ENCODE peak calls at places on chromosome 12, in ten cellular contexts. R, L, Y, C, B, J, V, M, K and U are unnamed samples.

GRCh38 chr12:6606331-6607131 is 648 bp downstream of the CHD4 start:
- DNase-seq in M (peak), C (peak), R (peak), V (peak), Y (peak), K (peak), B (peak), L (peak), J (peak), U (peak)

GRCh38 chr12:124289634-124290600 is 5.0 kb upstream of the RFLNA start:
- DNase-seq in B (no peak), C (peak), K (no peak), V (no peak), J (no peak), R (no peak), M (no peak), Y (no peak), L (no peak), U (no peak)

GRCh38 chr12:106732890-106733289 is 41.6 kb upstream of the RIC8B start:
- DNase-seq in B (no peak), V (no peak), R (peak), J (no peak), L (no peak), Y (no peak), C (no peak), M (no peak), K (no peak), U (no peak)

GRCh38 chr12:108004368-108004767 is 124.7 kb upstream of the WSCD2 start:
- DNase-seq in R (no peak), V (no peak), C (no peak), B (no peak), L (no peak), K (no peak), J (peak), M (no peak), Y (no peak), U (peak)

GRCh38 chr12:30754750-30755394 is at the start of gene CAPRIN2:
- DNase-seq in V (peak), B (peak), K (peak), Y (peak), M (peak), J (peak), L (peak), R (peak), C (peak), U (peak)

GRCh38 chr12:69756088-69756731 is 17.6 kb downstream of the RAB3IP start:
- DNase-seq in M (no peak), V (no peak), K (no peak), C (no peak), Y (no peak), R (no peak), J (no peak), L (no peak), B (no peak), U (no peak)

GRCh38 chr12:115424003-115424402 is 740.0 kb upstream of the TBX3 start:
- DNase-seq in V (no peak), K (no peak), B (no peak), M (no peak), Y (no peak), C (no peak), L (no peak), J (no peak), R (no peak), U (no peak)

GRCh38 chr12:27505124-27505523 is 18.9 kb upstream of the PPFIBP1 start:
- DNase-seq in R (no peak), B (no peak), M (no peak), L (no peak), V (no peak), Y (no peak), J (no peak), C (peak), K (no peak), U (no peak)

GRCh38 chr12:3202734-3203446 is 125.7 kb downstream of the TSPAN9 start:
- DNase-seq in L (peak), Y (peak), C (peak), V (peak), M (peak), B (peak), K (no peak), J (peak), R (peak), U (peak)

GRCh38 chr12:27486986-27487385 is 37.0 kb upstream of the PPFIBP1 start:
- DNase-seq in K (no peak), C (peak), L (no peak), J (no peak), Y (no peak), B (no peak), R (no peak), V (no peak), M (no peak), U (no peak)

GRCh38 chr12:117134059-117134458 is 34.8 kb upstream of the TESC start:
- DNase-seq in J (no peak), V (no peak), Y (no peak), L (no peak), B (no peak), C (no peak), M (no peak), K (no peak), R (no peak), U (no peak)

GRCh38 chr12:98861232-98861631 is 216.1 kb downstream of the APAF1 start:
- DNase-seq in C (no peak), J (no peak), B (no peak), M (no peak), Y (no peak), V (no peak), L (no peak), R (no peak), K (no peak), U (no peak)

GRCh38 chr12:47302111-47302597 is 222.4 kb upstream of the AMIGO2 start:
- DNase-seq in Y (no peak), V (no peak), M (peak), B (no peak), R (no peak), L (no peak), C (no peak), J (peak), K (no peak), U (no peak)

DNA sequence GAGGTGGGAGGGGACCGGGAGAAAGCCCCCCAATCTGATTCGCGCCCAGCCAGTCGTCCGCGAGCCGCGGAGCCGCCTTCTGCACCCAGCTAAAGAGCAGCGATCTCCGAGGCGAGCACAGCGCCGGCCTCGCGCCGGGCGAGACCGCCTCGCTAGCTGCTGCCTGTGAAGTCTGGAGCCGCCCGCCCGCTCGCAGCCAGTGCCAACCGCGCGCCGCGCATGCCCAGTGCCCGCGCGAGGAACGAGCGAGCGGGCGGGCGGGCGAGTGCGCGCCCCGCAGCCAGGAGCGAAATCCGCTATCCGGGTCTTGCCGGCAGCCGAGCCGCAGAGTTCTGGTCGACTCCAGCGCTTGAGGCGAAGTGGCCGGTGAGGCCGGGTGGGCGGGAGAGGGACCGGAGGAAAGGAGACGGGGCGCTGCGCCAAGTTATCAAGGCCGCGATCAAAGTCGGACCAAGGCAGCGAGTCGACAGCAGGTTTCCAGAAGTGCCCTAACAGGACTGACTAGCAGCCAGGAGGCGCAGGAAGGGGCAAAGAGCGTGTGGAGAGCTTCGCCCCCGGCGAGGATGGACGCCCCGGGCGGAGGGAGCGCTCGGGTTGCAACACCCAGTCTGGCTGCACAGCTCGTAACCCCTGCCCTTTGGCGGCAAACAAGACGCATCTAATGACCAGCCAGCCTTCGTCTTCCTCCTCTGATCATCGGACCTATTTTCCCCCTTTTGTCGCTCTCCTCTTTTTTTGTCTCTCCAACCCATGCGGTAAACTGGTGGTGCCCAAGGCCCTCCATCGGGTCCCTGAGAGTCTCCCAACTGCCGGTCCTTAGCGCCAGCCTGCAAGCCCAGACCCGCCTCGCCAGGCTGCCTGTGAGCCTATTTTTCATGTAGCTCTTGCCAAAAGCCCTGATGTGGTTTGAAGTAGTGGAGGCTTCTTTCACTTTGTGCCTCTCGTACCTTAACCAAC is at the start of gene EPS8:
- DNase-seq in J (no peak), R (peak), B (peak), Y (peak), C (peak), V (peak), M (peak), K (peak), L (peak), U (peak)
- TF ChIP-seq POLR2A in J (no peak), R (no peak), B (peak), Y (peak), C (peak), V (peak), M (peak), K (peak), L (peak), U (peak)

GRCh38 chr12:66742508-66743367 is 63.9 kb upstream of the GRIP1 start:
- DNase-seq in C (no peak), J (no peak), R (no peak), M (no peak), L (no peak), Y (no peak), B (no peak), K (no peak), V (no peak), U (no peak)

GRCh38 chr12:66739266-66739665 is 60.4 kb upstream of the GRIP1 start:
- DNase-seq in C (no peak), J (no peak), V (no peak), B (no peak), Y (no peak), K (no peak), R (no peak), M (no peak), L (no peak), U (no peak)

GRCh38 chr12:66740257-66740656 is 61.4 kb upstream of the GRIP1 start:
- DNase-seq in R (no peak), V (no peak), Y (no peak), M (no peak), L (no peak), J (no peak), C (no peak), B (no peak), K (no peak), U (no peak)

GRCh38 chr12:66744956-66745383 is 66.1 kb upstream of the GRIP1 start:
- DNase-seq in Y (no peak), J (no peak), L (no peak), M (no peak), C (no peak), B (no peak), K (no peak), R (no peak), V (no peak), U (no peak)

GRCh38 chr12:66741919-66742318 is 63.0 kb upstream of the GRIP1 start:
- DNase-seq in J (no peak), K (no peak), L (no peak), V (no peak), B (no peak), Y (no peak), R (no peak), C (no peak), M (no peak), U (no peak)
- TF ChIP-seq POLR2A in J (no peak), K (no peak), L (no peak), V (no peak), B (no peak), Y (no peak), R (no peak), C (no peak), M (no peak), U (no peak)

GRCh38 chr12:66301944-66302826 is at the start of gene HELB:
- DNase-seq in V (peak), B (peak), R (peak), L (peak), K (peak), C (peak), Y (peak), J (peak), M (peak), U (peak)
- TF ChIP-seq POLR2A in V (peak), B (no peak), R (no peak), L (peak), K (no peak), C (no peak), Y (peak), J (peak), M (no peak), U (peak)

DNA sequence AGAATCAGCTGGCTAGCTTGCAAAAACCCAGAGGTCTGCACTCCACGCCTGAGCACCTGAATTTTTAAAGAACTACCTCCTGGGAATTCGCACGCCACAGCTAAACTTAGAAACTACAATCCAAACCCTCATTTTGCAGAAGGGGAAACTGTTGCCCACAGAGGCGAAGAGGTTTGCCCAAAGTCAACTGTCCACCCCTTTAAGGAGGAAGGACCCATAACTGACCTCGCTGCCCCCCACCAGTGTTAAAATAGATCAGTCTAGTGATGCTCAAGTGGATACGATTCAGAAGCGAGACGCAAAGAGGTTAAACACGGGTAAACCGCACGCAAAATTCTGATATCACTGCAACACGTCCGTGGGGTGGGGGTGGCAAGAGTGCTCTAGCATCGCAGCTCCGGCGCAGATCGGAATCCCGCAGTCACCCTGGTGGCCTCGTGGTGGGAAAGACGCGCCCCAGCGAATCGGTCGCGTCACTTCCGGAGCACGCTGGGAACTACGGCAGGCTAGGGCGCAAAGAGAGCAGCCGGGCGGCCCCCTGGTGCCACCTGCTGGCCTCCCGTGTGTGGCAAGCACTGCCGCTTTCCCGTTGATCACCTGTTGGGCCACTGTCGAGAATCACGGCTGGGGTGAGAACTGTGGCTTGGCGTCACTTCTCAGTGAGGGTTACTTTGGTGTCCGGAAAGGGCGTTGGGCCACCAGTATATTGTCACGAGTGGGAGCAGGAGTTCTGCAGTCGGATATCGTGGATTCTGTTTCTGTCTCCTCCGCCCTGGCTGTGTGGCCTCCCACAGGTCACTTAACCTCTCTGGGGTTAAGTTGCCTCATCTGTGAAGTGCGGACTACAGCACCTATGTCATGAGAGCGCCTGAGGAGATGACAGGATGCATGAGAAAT is at the start of gene ALKBH2:
- DNase-seq in M (peak), J (peak), V (peak), Y (peak), B (peak), K (peak), R (peak), L (peak), C (peak), U (peak)
- TF ChIP-seq POLR2A in M (peak), J (peak), V (peak), Y (peak), B (peak), K (no peak), R (no peak), L (peak), C (peak), U (peak)

GRCh38 chr12:76348079-76348901 is at the start of gene BBS10:
- DNase-seq in R (peak), C (peak), B (peak), M (peak), J (peak), Y (peak), V (peak), L (peak), K (peak), U (peak)
- TF ChIP-seq POLR2A in R (no peak), C (no peak), B (no peak), M (peak), J (peak), Y (peak), V (peak), L (peak), K (no peak), U (peak)

DNA sequence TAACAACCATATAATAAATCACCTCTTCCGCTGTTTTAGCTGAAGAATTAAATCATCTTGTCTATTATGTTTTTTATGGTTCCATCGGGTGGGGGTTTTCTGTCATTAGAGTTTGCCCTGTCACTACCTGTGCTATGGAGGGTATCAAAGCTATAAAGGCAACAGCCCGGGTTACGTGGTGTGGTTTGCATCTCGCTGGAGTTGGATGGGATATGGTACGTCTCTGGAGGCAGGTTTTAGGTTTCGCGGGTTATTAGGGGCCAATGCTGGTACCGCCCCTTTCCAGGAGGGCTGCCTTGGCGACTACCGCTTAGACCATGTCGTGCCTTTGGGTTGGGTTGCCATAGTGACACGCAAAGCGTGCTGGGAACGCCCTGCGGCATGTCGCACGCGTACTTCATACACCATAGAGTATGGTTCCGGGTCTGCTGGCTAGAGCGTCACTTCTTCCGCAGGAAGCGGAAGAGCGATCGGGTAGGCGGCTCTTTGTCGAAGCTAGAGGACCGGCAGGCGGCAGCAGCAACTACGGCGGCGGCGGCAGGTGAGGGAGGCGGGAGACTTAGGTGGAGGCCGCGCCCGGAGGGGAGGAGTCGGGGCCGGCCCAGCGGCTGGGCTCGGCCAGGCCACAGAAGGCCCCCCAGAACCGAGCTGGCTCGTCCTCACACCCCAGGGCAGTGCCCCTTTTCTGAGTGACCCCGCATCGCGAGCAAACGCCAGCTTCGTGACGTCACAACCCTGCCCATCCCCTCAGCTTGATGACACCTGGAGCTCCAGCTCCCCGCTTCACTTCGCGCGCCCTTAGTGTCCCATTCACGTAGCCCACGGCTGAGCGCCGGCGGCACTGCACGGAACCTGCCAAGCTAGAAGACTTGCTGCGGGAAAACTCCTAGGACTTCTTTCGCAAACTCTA is at the start of gene ZC3H10:
- DNase-seq in R (peak), C (peak), K (peak), L (peak), V (peak), J (peak), B (peak), M (peak), Y (peak), U (peak)
- TF ChIP-seq POLR2A in R (no peak), C (peak), K (no peak), L (peak), V (peak), J (peak), B (peak), M (peak), Y (peak), U (peak)

DNA sequence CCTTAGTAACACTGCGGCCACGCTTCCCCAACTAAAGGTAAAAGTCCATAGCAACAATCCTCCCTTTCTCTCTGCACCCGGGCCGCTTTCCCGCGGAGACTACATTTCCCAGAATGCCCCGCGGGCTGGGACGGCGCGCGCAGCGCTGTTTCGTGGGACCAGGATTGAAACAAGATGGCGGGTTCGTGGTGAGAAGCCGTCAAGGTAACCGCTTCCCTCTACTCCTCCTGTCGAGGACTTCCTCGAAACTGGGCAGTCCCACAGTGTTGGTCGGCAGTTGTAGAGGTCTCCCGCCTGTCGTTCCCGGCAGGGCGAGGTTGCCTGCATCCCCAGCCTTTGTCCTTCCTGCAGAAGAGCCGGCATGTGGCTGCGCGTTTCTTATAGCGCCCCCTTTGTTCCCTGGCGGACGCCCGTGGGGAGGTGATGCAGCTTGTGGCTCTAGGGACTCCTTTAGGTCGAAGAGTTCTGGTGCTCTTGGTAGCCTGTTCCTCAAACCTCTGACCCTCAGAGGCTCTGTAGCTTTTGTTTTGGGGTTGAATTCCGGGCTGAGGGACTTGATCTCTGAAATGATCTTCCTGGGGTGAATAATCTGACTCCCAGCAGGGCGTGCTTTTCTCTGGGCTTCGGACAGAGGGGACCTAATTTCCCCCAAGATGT is at the start of gene MRPL42:
- DNase-seq in Y (peak), L (peak), K (peak), C (peak), V (peak), M (peak), R (peak), J (peak), B (peak), U (peak)
- TF ChIP-seq POLR2A in Y (peak), L (peak), K (no peak), C (peak), V (peak), M (peak), R (no peak), J (peak), B (peak), U (peak)